ENCODE peak calls at places on chromosomes 11 and 22, in ten cellular contexts. Y is aorta; E is CD8-positive, alpha-beta T cell; C is ovary; Q is SJSA1; P is A673; D is Panc1; T is stomach; J is left ventricle myocardium inferior; M is HCT116. Z is an unnamed sample.
A peak's percentile ranks its signal among the peaks of the same experiment; 100 is the strongest.

GRCh38 chr22:32997295-32997694 is 60.9 kb downstream of the SYN3 start:
- DNase-seq in Y (no peak), E (no peak), C (no peak), Q (no peak), P (no peak), D (no peak), T (no peak), J (no peak), M (no peak), Z (no peak)

GRCh38 chr11:11989774-11990744 is 18.4 kb downstream of the DKK3 start:
- DNase-seq in Y (no peak), E (no peak), C (no peak), Q (no peak), P (no peak), D (no peak), T (no peak), J (no peak), M (no peak), Z (no peak)

GRCh38 chr22:38795569-38795968 is 1.6 kb upstream of the DNAL4 start:
- DNase-seq in Y (no peak), E (no peak), C (no peak), Q (no peak), P (no peak), D (no peak), T (no peak), J (no peak), M (no peak), Z (no peak)

GRCh38 chr22:22520667-22521602 is 865 bp upstream of the ZNF280A start:
- DNase-seq in Y (no peak), E (no peak), C (no peak), Q (no peak), P (no peak), D (no peak), T (no peak), J (no peak), M (no peak), Z (no peak)

GRCh38 chr22:40300884-40301672 is 45.2 kb upstream of the ADSL start:
- DNase-seq in Y (no peak), E (no peak), C (no peak), Q (no peak), P (no peak), D (no peak), T (no peak), J (no peak), M (no peak), Z (no peak)

GRCh38 chr22:48021946-48022345 is 1259.5 kb downstream of the TBC1D22A start:
- DNase-seq in Y (no peak), E (no peak), C (no peak), Q (no peak), P (no peak), D (no peak), T (no peak), J (no peak), M (no peak), Z (no peak)

GRCh38 chr11:3855808-3856491 is 486 bp downstream of the STIM1 start:
- DNase-seq in Y (peak; percentile 85), E (peak; percentile 54), C (peak; percentile 62), Q (peak; percentile 74), P (no peak), D (no peak), T (peak; percentile 46), J (peak; percentile 56), M (no peak), Z (peak; percentile 27)

GRCh38 chr11:39724404-39724803 is 1735.0 kb downstream of the LRRC4C start:
- DNase-seq in Y (no peak), E (no peak), C (no peak), Q (no peak), P (peak; percentile 67), D (no peak), T (no peak), J (no peak), M (no peak), Z (no peak)

GRCh38 chr11:117177534-117178209 is 871 bp upstream of the SIDT2 start:
- DNase-seq in Y (no peak), E (no peak), C (no peak), Q (no peak), P (no peak), D (no peak), T (peak; percentile 25), J (no peak), M (no peak), Z (no peak)

GRCh38 chr22:20096574-20097420 is 16.8 kb downstream of the DGCR8 start:
- DNase-seq in Y (no peak), E (no peak), C (no peak), Q (no peak), P (no peak), D (no peak), T (no peak), J (no peak), M (no peak), Z (no peak)

GRCh38 chr11:96257972-96258951 is 84.7 kb downstream of the MAML2 start:
- DNase-seq in Y (no peak), E (peak; percentile 66), C (no peak), Q (no peak), P (no peak), D (no peak), T (no peak), J (no peak), M (no peak), Z (peak; percentile 66)

GRCh38 chr11:60265373-60266214 is 14.9 kb upstream of the MS4A4A start:
- DNase-seq in Y (no peak), E (no peak), C (no peak), Q (no peak), P (peak; percentile 70), D (peak; percentile 10), T (no peak), J (no peak), M (peak; percentile 36), Z (no peak)

GRCh38 chr11:70558651-70559050 is 160.3 kb downstream of the CTTN start:
- DNase-seq in Y (no peak), E (no peak), C (no peak), Q (no peak), P (no peak), D (no peak), T (no peak), J (no peak), M (no peak), Z (peak; percentile 21)

GRCh38 chr22:17155941-17156340 is 3.1 kb downstream of the HDHD5 start:
- DNase-seq in Y (no peak), E (no peak), C (no peak), Q (no peak), P (no peak), D (no peak), T (no peak), J (no peak), M (no peak), Z (no peak)

GRCh38 chr11:44167047-44167446 is 71.6 kb downstream of the EXT2 start:
- DNase-seq in Y (no peak), E (no peak), C (no peak), Q (no peak), P (no peak), D (no peak), T (no peak), J (no peak), M (no peak), Z (no peak)

GRCh38 chr11:111718436-111719325 is 47.5 kb downstream of the PPP2R1B start:
- DNase-seq in Y (no peak), E (no peak), C (no peak), Q (peak; percentile 61), P (peak; percentile 64), D (no peak), T (peak; percentile 73), J (no peak), M (no peak), Z (no peak)

GRCh38 chr11:60855726-60856633 is at the start of gene PTGDR2:
- DNase-seq in Y (peak; percentile 57), E (no peak), C (no peak), Q (no peak), P (no peak), D (no peak), T (no peak), J (no peak), M (no peak), Z (peak; percentile 40)

GRCh38 chr11:110833033-110833484 is 120.8 kb upstream of the ARHGAP20 start:
- DNase-seq in Y (no peak), E (no peak), C (no peak), Q (no peak), P (peak; percentile 37), D (no peak), T (no peak), J (no peak), M (no peak), Z (no peak)

GRCh38 chr11:125777309-125777708 is 1.3 kb downstream of the PATE2 start:
- DNase-seq in Y (no peak), E (no peak), C (no peak), Q (no peak), P (peak; percentile 11), D (no peak), T (no peak), J (no peak), M (no peak), Z (no peak)

GRCh38 chr11:130455493-130456127 is 7.2 kb downstream of the ADAMTS15 start:
- DNase-seq in Y (peak; percentile 71), E (no peak), C (no peak), Q (no peak), P (no peak), D (no peak), T (peak; percentile 49), J (no peak), M (no peak), Z (no peak)
- H3K36me3 ChIP-seq in Y (no peaks in the 10 kb centered on the region), E (no peaks in the 10 kb centered on the region), C (no peaks in the 10 kb centered on the region), Q (no peaks in the 10 kb centered on the region), P (no peaks in the 10 kb centered on the region), D (no peaks in the 10 kb centered on the region), T (no peaks in the 10 kb centered on the region), J (peaks cover 14% of the 10 kb centered on the region), M (no peaks in the 10 kb centered on the region), Z (no peaks in the 10 kb centered on the region)

GRCh38 chr11:8488395-8488794 is 105.6 kb downstream of the STK33 start:
- DNase-seq in Y (no peak), E (no peak), C (no peak), Q (no peak), P (no peak), D (no peak), T (no peak), J (no peak), M (no peak), Z (no peak)
- H3K27ac ChIP-seq in Y (no peak overlapping the region), E (no peak overlapping the region), C (no peak overlapping the region), Q (no peak overlapping the region), P (no peak overlapping the region), D (no peak overlapping the region), T (no peak overlapping the region), J (no peak overlapping the region), M (no peak overlapping the region), Z (no peak overlapping the region)

DNA sequence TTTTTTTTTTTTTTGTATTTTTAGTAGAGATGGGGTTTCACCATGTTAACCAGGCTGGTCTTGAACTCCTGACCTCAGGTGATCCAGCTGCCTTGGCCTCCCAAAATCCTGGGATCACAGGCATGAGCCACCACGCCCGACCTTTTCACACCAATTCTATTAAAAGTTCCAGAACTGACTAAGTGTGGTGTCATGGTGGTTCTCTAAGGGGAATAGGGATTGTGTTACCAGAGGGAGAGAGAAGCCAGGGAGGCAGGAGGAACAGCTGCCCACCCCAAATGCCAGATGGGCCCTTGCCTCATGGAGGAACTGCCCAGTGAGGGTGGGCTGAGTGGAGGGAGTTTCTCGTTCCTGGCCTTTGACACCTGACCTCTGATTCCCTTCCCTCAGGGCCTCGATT is 5.9 kb downstream of the RPS6KA4 start:
- DNase-seq in Y (no peak), E (no peak), C (no peak), Q (no peak), P (no peak), D (no peak), T (no peak), J (no peak), M (no peak), Z (no peak)
- H3K36me3 ChIP-seq in Y (peaks cover 4% of the 10 kb centered on the region), E (peaks cover 6% of the 10 kb centered on the region), C (no peaks in the 10 kb centered on the region), Q (peaks cover 98% of the 10 kb centered on the region), P (peaks cover 32% of the 10 kb centered on the region), D (peaks cover 6% of the 10 kb centered on the region), T (peaks cover 95% of the 10 kb centered on the region), J (peaks cover 91% of the 10 kb centered on the region), M (peaks cover 68% of the 10 kb centered on the region), Z (peaks cover 7% of the 10 kb centered on the region)

GRCh38 chr22:44030702-44031082 is 6.6 kb downstream of the PARVB start:
- DNase-seq in Y (peak; percentile 52), E (no peak), C (no peak), Q (no peak), P (no peak), D (no peak), T (no peak), J (no peak), M (no peak), Z (no peak)
- H3K27ac ChIP-seq in Y (no peak overlapping the region), E (no peak overlapping the region), C (no peak overlapping the region), Q (no peak overlapping the region), P (no peak overlapping the region), D (no peak overlapping the region), T (peak overlapping the region; percentile 59), J (peak overlapping the region; percentile 98), M (no peak overlapping the region), Z (no peak overlapping the region)

Z was measured in CD8-positive, alpha-beta memory T cell.